ENCODE peak calls at places on chromosomes 3 and 15, in four cellular contexts. C is uterus, W is tibial nerve, Q is gastrocnemius medialis. V is an unnamed sample. For H3K36me3, the result is how much of the 10 kb centered on the place peaks cover.

GRCh38 chr15:35986072-35986666 is 440.2 kb upstream of the DPH6 start:
- DNase-seq in C (peak), W (peak), Q (no peak), V (no peak)

GRCh38 chr3:66215106-66215505 is 5.7 kb upstream of the SLC25A26 start:
- DNase-seq in C (no peak), W (no peak), Q (no peak), V (no peak)

GRCh38 chr3:110810356-110810755 is 261.3 kb upstream of the NECTIN3 start:
- DNase-seq in C (no peak), W (no peak), Q (no peak), V (no peak)

GRCh38 chr3:54094926-54095325 is 27.4 kb upstream of the CACNA2D3 start:
- DNase-seq in W (no peak), C (no peak), Q (no peak), V (no peak)

GRCh38 chr3:74121761-74122160 is 492.7 kb downstream of the CNTN3 start:
- DNase-seq in W (no peak), Q (no peak), C (no peak), V (no peak)

GRCh38 chr15:89003865-89004725 is 84.2 kb upstream of the ABHD2 start:
- DNase-seq in Q (no peak), W (no peak), C (no peak), V (no peak)

GRCh38 chr3:64238971-64239667 is 13.9 kb upstream of the PRICKLE2 start:
- DNase-seq in Q (no peak), C (peak), W (peak), V (no peak)

GRCh38 chr3:183443395-183444132 is 15.1 kb upstream of the MCF2L2 start:
- DNase-seq in W (no peak), C (no peak), Q (no peak), V (no peak)

GRCh38 chr3:99686955-99687612 is 48.7 kb downstream of the COL8A1 start:
- DNase-seq in C (peak), Q (no peak), W (peak), V (no peak)

GRCh38 chr3:182327196-182327681 is 466.1 kb upstream of the ATP11B start:
- DNase-seq in W (no peak), C (no peak), Q (no peak), V (no peak)

GRCh38 chr15:55909036-55909811 is 84.2 kb downstream of the NEDD4 start:
- DNase-seq in Q (peak), C (no peak), W (no peak), V (no peak)

GRCh38 chr3:53420831-53421230 is 73.5 kb upstream of the DCP1A start:
- DNase-seq in Q (no peak), W (no peak), C (no peak), V (no peak)

GRCh38 chr3:57622362-57622761 is 25.2 kb upstream of the ARF4 start:
- DNase-seq in Q (no peak), W (no peak), C (no peak), V (no peak)

GRCh38 chr15:81939604-81940440 is 106.0 kb downstream of the MEX3B start:
- DNase-seq in Q (no peak), C (no peak), W (no peak), V (no peak)

GRCh38 chr3:107124885-107125284 is 252.4 kb upstream of the CCDC54 start:
- DNase-seq in C (no peak), W (no peak), Q (no peak), V (no peak)

GRCh38 chr3:162512488-162512887 is 1015.9 kb downstream of the OTOL1 start:
- DNase-seq in W (no peak), Q (no peak), C (no peak), V (no peak)

GRCh38 chr3:173920386-173920785 is 522.8 kb downstream of the NLGN1 start:
- DNase-seq in Q (no peak), W (no peak), C (no peak), V (no peak)

GRCh38 chr3:53806182-53807116 is 39.8 kb downstream of the CHDH start:
- DNase-seq in Q (no peak), C (no peak), W (no peak), V (peak)

GRCh38 chr15:28132524-28133275 is 33.6 kb upstream of the OCA2 start:
- DNase-seq in C (no peak), W (no peak), Q (no peak), V (no peak)

GRCh38 chr3:182795383-182795782 is 2.1 kb downstream of the ATP11B start:
- DNase-seq in C (no peak), Q (no peak), W (no peak), V (no peak)

GRCh38 chr3:29249829-29250228 is 31.0 kb upstream of the RBMS3 start:
- DNase-seq in Q (no peak), W (no peak), C (no peak), V (no peak)

GRCh38 chr3:185940951-185941350 is 3.1 kb upstream of the TRA2B start:
- DNase-seq in Q (no peak), W (no peak), C (no peak), V (no peak)

GRCh38 chr15:64883097-64883581 is 28.6 kb upstream of the ANKDD1A start:
- DNase-seq in Q (no peak), W (no peak), C (no peak), V (peak)

GRCh38 chr3:175105066-175105465 is 245.9 kb downstream of the NAALADL2 start:
- DNase-seq in W (no peak), Q (no peak), C (no peak), V (no peak)

GRCh38 chr3:187773963-187774789 is 28.9 kb upstream of the BCL6 start:
- DNase-seq in W (peak), C (no peak), Q (no peak), V (no peak)

GRCh38 chr15:96585634-96586386 is 255.3 kb downstream of the NR2F2 start:
- DNase-seq in Q (no peak), C (no peak), W (no peak), V (no peak)

GRCh38 chr15:62495670-62496328 is 330.7 kb upstream of the C2CD4B start:
- DNase-seq in Q (no peak), W (peak), C (peak), V (no peak)

GRCh38 chr3:24377218-24377993 is 117.2 kb downstream of the THRB start:
- DNase-seq in C (no peak), W (no peak), Q (peak), V (no peak)

GRCh38 chr3:142647856-142648255 is 51.7 kb downstream of the PLS1 start:
- DNase-seq in Q (no peak), W (no peak), C (no peak), V (no peak)

GRCh38 chr3:161347726-161348125 is 23.6 kb downstream of the SPTSSB start:
- DNase-seq in C (no peak), W (no peak), Q (no peak), V (no peak)

GRCh38 chr3:129051776-129052400 is 8.7 kb upstream of the GP9 start:
- DNase-seq in W (peak), C (no peak), Q (no peak), V (no peak)

GRCh38 chr3:178560759-178561158 is 24.5 kb downstream of the KCNMB2 start:
- DNase-seq in Q (no peak), C (no peak), W (no peak), V (no peak)

GRCh38 chr15:95884276-95884675 is 446.2 kb upstream of the NR2F2 start:
- DNase-seq in Q (no peak), W (no peak), C (no peak), V (no peak)

GRCh38 chr15:83206387-83206970 is 1.1 kb downstream of the HDGFL3 start:
- DNase-seq in Q (no peak), W (peak), C (no peak), V (no peak)

GRCh38 chr15:86854186-86854585 is 774.5 kb downstream of the AGBL1 start:
- DNase-seq in C (no peak), W (no peak), Q (peak), V (no peak)

GRCh38 chr15:35723852-35724251 is 177.9 kb upstream of the DPH6 start:
- DNase-seq in Q (no peak), W (no peak), C (no peak), V (no peak)

GRCh38 chr3:171028779-171029232 is 2.3 kb upstream of the SLC2A2 start:
- DNase-seq in W (peak), Q (no peak), C (no peak), V (no peak)

DNA sequence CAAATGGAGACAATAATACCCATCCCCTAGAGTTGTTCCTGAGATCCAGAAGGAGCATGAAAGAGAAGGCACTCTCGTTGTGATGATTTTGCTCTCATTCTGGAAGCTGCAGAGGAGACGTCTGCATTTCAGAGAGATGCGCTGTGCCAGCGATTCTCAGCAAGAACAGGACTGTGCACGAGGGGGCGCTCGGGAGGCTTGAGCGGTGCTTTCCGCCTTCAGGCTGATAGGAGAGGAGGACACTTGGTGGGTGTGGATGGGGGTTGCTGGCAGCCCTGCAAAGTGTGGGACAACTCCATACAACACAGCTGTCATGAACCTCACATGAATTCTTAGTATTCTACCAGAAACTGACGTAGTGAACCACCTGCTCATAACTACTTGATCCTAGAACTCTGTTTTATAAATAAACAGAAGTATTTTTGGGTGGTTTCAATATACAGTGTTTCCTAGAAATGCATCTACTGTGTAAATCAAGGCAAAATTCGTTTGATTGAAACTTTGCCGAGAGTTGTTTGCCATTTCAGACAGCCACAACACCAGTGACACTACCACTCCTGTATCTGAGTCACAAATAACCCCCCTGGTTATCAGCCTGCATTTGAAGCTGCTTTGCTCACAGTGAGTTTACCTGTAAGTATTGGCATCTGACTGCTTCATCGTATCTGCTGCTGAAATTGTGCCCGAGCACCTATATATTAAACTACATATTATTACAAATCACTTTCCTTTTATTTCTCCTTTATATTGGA is 39.5 kb upstream of the SPSB4 start:
- DNase-seq in W (peak), Q (peak), C (peak), V (peak)
- TF ChIP-seq CTCF in W (peak), Q (peak), C (peak), V (peak)

DNA sequence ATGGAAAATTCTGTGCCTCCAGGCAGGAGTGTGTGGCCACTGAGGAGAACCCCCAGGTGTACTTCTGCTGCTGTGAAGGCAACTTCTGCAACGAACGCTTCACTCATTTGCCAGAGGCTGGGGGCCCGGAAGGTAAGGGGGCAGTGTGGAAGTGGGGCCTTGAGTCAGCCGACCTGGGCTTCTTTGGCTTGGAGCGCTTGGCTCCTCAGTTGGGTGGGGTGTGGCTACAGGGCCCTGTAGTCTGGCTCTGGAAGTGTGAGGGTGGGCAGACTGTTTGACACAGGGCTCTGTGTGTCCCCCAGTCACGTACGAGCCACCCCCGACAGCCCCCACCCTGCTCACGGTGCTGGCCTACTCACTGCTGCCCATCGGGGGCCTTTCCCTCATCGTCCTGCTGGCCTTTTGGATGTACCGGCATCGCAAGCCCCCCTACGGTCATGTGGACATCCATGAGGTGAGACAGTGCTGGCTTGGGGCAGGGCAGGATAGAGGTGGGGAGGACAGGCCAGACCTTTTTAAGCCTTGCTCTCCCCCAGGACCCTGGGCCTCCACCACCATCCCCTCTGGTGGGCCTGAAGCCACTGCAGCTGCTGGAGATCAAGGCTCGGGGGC is 18.2 kb upstream of the EXOG start:
- DNase-seq in W (no peak), C (no peak), Q (no peak), V (no peak)
- H3K36me3 ChIP-seq in W (half or more), C (under half), Q (under half), V (under half)

DNA sequence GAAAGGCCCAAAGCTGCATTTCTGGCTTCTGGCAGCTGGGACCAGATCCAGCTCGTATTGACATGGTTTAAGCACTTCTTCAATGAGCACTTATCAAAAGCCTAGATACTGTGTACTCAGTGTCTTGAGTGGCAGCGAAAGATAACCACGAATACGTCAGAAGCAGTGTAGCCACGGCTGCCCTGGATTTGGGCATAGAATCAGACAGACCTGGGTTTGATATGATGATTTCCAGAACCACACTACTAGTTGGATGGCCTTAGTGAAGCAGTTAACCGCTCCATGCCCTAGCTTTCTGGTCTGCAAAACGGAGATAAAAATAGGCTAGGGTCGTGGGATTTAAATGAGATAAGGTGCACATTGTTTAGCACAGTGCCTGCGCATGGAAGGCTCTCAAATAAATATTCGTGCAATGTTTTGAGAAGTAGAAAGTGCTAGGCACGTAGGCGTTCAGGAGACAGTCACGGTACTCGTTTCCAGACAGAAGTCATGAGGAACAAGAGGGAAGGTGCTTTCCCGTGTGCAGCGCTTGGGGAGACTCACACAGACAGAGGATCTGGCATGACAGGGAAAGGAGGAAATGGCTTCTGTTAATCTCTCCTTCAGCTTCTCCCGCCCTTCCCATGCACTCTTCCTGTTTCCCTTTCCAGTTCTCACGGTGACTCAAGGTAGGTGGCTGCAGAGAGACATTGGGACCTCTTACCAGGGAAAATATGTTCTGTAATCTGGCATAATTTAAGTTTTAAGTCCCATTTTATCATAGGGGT is 70.3 kb downstream of the CCNL1 start:
- DNase-seq in W (peak), Q (no peak), C (peak), V (no peak)
- TF ChIP-seq POLR2A in W (no peak), Q (no peak), C (no peak), V (no peak)

DNA sequence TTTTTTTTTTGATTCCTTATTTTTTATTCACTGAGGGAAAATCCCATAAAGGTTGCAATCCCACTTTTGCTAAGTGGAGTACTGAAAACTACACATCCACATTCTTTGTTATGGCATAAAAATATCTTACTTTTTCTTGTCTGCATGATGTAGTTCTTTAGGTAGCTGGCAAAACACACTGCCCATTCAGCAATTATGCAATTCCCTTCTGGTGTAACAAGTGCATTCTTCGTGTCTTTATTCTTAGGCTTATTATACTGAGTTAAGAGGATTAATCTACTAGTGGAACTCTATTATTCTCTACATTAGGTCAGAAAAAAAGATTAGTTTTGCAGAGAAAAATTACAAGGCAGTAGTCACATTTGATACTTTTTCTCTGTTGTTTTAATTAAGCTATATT is 403.8 kb upstream of the GBE1 start:
- DNase-seq in C (no peak), Q (no peak), W (no peak), V (no peak)
- TF ChIP-seq CTCF in C (no peak), Q (no peak), W (no peak), V (no peak)

DNA sequence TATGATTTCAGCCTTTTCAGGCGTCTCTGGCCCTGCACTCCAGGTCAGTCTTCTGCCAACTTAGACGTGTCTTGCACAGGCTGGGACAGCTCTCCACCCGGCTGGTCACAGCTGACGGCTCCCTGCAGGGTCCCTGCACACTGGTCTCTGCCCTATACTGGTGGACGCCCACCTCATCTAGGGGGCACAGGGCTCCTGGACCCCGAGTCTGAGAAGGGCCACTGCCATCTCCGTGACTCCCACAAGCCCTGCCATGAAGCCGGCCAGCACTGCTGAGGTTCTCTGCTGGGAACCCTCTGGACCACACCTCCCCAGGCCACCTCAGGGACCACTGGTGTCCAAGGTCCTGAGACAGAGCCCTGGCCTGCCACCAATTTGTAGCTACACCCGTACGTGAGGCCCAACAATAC is 40.5 kb downstream of the CYFIP1 start:
- DNase-seq in C (no peak), Q (no peak), W (no peak), V (no peak)
- H3K36me3 ChIP-seq in C (under half), Q (under half), W (half or more), V (under half)

DNA sequence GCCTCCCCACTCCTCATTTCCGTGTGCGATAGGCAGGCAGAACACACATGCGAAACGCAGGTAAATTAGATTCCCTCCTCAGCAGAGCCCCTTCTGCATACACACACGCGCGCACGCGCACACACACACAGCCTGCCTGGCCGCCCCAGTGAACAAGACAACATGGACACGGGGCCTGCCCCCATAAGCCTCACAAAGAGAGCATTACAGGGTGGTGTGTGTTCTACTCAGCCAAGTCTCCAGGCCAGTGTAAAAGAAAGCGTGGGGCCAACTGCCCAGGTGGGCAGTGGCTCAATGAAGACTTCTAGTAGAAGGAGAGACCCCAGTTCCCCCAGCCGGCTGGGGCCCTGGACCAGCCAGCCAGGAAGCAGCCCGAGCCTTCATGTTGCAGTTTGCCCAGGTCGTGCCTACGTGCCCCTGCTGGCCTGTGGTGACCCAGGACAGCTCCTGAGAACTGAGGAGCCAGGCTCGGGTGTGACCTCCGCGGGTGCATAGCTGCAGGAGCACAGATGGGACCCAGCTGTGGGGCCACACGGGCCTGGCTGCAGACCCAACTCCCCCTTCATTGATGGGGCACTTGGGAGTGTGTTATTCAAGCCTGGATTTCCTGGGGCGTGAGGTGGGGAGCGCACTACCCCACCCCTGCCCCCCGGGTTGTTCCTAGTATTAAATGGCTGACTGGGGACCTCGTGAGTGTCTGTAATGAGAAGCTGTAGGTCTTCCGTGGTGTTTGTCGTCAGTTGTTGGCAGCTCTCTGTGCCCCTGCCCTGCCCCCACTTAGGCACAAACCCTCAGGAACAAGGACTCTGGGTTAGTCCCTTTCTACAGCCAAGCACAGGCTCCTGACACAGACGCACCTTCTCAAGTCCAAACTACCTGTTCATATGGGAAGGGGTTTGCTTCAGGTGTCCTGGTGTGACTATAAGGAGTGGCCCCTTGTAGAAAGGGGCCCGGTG is 39.3 kb downstream of the IDH2 start:
- DNase-seq in C (no peak), Q (no peak), W (no peak), V (no peak)
- TF ChIP-seq POLR2A in C (no peak), Q (no peak), W (no peak), V (no peak)